ENCODE peak calls at places on chromosomes 13 and 19, in seven cellular contexts. X is thoracic aorta, T is coronary artery, F is uterus, L is heart left ventricle, V is astrocyte, W is cardiac fibroblast. P is an unnamed sample.

GRCh38 chr19:39971380-39971841 is 446 bp downstream of the PSMC4 start:
- DNase-seq in X (peak; percentile 8), T (no peak), F (no peak), L (peak; percentile 33), V (no peak), W (no peak), P (no peak)

GRCh38 chr19:43634516-43634876 is 5.2 kb downstream of the CADM4 start:
- DNase-seq in X (no peak), T (no peak), F (no peak), L (no peak), V (no peak), W (no peak), P (no peak)

GRCh38 chr19:14843587-14843986 is 5.1 kb downstream of the OR7A10 start:
- DNase-seq in X (no peak), T (no peak), F (no peak), L (no peak), V (no peak), W (no peak), P (peak; percentile 1)

GRCh38 chr13:105908581-105908980 is 626.9 kb downstream of the EFNB2 start:
- DNase-seq in X (no peak), T (no peak), F (no peak), L (no peak), V (peak; percentile 23), W (no peak), P (peak; percentile 13)

GRCh38 chr19:2309734-2310362 is 1.9 kb upstream of the LINGO3 start:
- DNase-seq in X (no peak), T (no peak), F (no peak), L (no peak), V (peak; percentile 23), W (no peak), P (peak; percentile 47)

GRCh38 chr13:21673592-21674270 is 2.9 kb downstream of the FGF9 start:
- DNase-seq in X (no peak), T (no peak), F (no peak), L (peak; percentile 53), V (no peak), W (peak; percentile 37), P (no peak)

GRCh38 chr13:25329706-25330105 is 28.3 kb downstream of the NUP58 start:
- DNase-seq in X (no peak), T (no peak), F (no peak), L (no peak), V (peak; percentile 11), W (peak; percentile 39), P (peak; percentile 42)

GRCh38 chr19:15508035-15508710 is at the start of gene CYP4F22:
- DNase-seq in X (no peak), T (no peak), F (no peak), L (no peak), V (no peak), W (no peak), P (no peak)

GRCh38 chr19:289651-290538 is 1.3 kb downstream of the PLPP2 start:
- DNase-seq in X (no peak), T (no peak), F (peak; percentile 63), L (no peak), V (peak; percentile 24), W (no peak), P (peak; percentile 24)

GRCh38 chr13:28819046-28819747 is 942 bp upstream of the MTUS2 start:
- DNase-seq in X (no peak), T (no peak), F (peak; percentile 19), L (peak; percentile 29), V (peak; percentile 2), W (peak; percentile 11), P (peak; percentile 24)

GRCh38 chr19:4609878-4610511 is 29.3 kb upstream of the TNFAIP8L1 start:
- DNase-seq in X (no peak), T (peak; percentile 78), F (no peak), L (peak; percentile 54), V (no peak), W (no peak), P (no peak)

GRCh38 chr13:21825186-21825585 is 154.3 kb downstream of the FGF9 start:
- DNase-seq in X (no peak), T (no peak), F (no peak), L (no peak), V (no peak), W (no peak), P (no peak)

GRCh38 chr19:44820648-44821609 is 12.0 kb downstream of the BCAM start:
- DNase-seq in X (peak; percentile 58), T (peak; percentile 92), F (peak; percentile 65), L (peak; percentile 88), V (no peak), W (peak; percentile 59), P (no peak)

GRCh38 chr13:70191034-70191433 is 82.8 kb upstream of the KLHL1 start:
- DNase-seq in X (no peak), T (no peak), F (no peak), L (no peak), V (no peak), W (no peak), P (no peak)

GRCh38 chr13:24361138-24361537 is 51.8 kb downstream of the C1QTNF9 start:
- DNase-seq in X (no peak), T (no peak), F (no peak), L (no peak), V (no peak), W (no peak), P (no peak)

GRCh38 chr19:14555918-14556661 is 15.8 kb downstream of the NDUFB7 start:
- DNase-seq in X (no peak), T (no peak), F (no peak), L (no peak), V (peak; percentile 68), W (no peak), P (no peak)

GRCh38 chr13:30739646-30740642 is 4.6 kb downstream of the ALOX5AP start:
- DNase-seq in X (no peak), T (no peak), F (no peak), L (no peak), V (peak; percentile 99), W (peak; percentile 76), P (peak; percentile 55)

GRCh38 chr19:12112701-12113100 is 27.4 kb downstream of the ZNF20 start:
- DNase-seq in X (no peak), T (no peak), F (no peak), L (no peak), V (no peak), W (no peak), P (no peak)

GRCh38 chr13:21676611-21677021 is 5.7 kb downstream of the FGF9 start:
- DNase-seq in X (no peak), T (no peak), F (no peak), L (peak; percentile 40), V (no peak), W (no peak), P (no peak)

GRCh38 chr13:106376411-106377112 is 158.9 kb downstream of the EFNB2 start:
- DNase-seq in X (no peak), T (no peak), F (peak; percentile 36), L (no peak), V (peak; percentile 97), W (peak; percentile 79), P (peak; percentile 87)

GRCh38 chr19:5623397-5624153 is 692 bp downstream of the SAFB start:
- DNase-seq in X (no peak), T (peak; percentile 75), F (peak; percentile 20), L (no peak), V (no peak), W (no peak), P (no peak)

GRCh38 chr19:48496959-48497727 is 14.5 kb downstream of the LMTK3 start:
- DNase-seq in X (no peak), T (no peak), F (no peak), L (no peak), V (no peak), W (no peak), P (no peak)

DNA sequence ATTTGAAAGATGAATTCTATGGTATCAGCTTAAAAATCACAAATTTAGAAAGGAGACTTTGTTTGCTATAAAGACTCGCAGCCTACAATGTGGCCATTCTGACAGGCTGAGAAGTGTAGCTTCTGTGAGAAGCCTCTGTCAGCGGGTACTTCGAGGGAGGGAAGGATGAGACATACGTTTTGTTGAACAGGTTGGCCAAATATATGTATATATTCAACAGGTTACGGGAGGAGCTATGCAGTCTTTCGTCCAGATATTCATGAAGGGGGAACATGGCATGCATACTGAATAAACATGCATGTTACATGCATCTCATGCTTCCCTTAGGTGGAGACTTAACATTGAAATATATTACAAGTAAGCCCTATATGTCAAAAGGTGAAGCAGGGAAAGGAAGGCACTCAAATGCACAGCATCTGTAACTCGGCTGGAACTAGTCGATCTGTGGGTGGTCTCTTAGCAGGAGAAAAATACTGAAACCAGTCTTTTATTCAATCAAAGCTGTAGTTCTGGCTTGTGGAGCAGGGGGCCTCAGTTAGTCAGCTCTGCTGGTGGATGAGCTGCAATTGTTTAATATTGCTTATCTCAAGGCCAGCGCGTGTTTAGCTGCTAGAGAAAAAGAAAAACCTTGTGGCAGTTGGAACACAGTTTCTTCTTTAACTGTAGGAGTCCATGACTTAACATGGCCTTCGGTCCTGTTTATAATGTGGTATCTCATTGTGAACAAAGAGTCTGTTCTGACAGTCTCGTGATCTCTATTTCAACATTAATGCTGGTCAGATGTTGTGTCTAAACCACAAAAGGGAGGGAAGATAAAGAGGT is 94.3 kb downstream of the FAM216B start:
- DNase-seq in X (no peak), T (no peak), F (no peak), L (no peak), V (no peak), W (peak; percentile 85), P (no peak)
- TF ChIP-seq CTCF in X (no peak), T (no peak), F (peak; percentile 7), L (no peak), V (no peak), W (peak; percentile 38), P (no peak)

DNA sequence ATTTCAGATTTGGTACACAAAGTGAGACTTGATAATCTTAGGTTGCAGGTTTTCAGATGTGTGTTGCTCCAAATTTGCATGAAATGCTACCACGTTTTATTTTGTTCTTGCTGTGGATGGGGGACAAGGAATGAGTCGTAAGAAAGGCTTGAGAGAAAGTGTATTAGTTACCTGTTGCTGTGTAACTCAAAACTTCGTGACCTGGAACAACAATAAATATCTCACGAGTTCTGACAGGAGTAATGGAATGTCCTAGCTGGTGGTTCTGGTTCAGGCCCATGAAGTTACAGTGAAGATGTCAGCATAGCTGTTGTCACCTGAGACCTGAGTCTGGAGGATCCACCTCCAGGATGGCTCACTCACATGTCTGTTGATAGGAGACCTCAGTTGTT is 1.2 kb downstream of the ZNF8 start:
- DNase-seq in X (no peak), T (no peak), F (no peak), L (no peak), V (no peak), W (no peak), P (no peak)
- H3K4me3 ChIP-seq in X (peak overlapping the region; percentile 85), T (peak overlapping the region; percentile 86), F (peak overlapping the region; percentile 91), L (peak overlapping the region; percentile 83), V (peak overlapping the region; percentile 95), W (peak overlapping the region; percentile 93), P (peak overlapping the region; percentile 92)

GRCh38 chr19:8017808-8018207 is 12.4 kb upstream of the ELAVL1 start:
- DNase-seq in X (no peak), T (no peak), F (no peak), L (no peak), V (no peak), W (no peak), P (no peak)
- TF ChIP-seq CTCF in X (no peak), T (no peak), F (no peak), L (no peak), V (no peak), W (no peak), P (no peak)

DNA sequence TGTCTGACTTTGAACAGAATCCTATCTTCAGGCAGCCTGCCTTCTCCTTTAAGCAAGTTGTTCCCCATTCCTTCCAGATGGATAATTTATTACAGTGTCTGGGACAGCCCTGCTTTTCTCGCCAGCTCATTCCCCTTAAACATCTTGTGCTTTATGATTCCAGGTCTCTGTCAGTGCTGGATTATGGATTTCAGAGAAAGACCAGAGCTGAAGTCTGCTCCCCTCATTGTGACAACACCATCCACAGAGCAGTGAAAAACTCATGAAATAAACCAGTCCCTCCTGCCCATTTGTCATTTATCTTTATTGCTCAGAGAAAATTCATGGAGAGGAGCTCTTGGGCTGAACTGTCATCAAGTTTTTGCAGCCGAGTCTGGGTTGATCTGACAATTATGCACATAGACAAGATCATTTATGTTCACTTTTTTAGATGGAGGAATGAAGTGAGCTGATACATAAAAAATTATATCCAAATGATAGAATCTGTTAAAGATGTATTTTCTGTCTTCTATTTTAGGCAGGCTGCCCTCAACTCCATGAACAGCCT is 92.8 kb upstream of the GPR12 start:
- DNase-seq in X (no peak), T (no peak), F (peak; percentile 64), L (no peak), V (no peak), W (no peak), P (no peak)
- H3K4me3 ChIP-seq in X (no peak overlapping the region), T (no peak overlapping the region), F (no peak overlapping the region), L (no peak overlapping the region), V (no peak overlapping the region), W (no peak overlapping the region), P (no peak overlapping the region)